ENCODE peak calls at places on chromosome 12, in five cellular contexts. U, I, Y, G and M are unnamed samples.

GRCh38 chr12:79016181-79016580 is 151.6 kb downstream of the SYT1 start:
- DNase-seq in U (no peak), I (no peak), Y (no peak), G (peak; percentile 97), M (no peak)

GRCh38 chr12:128783129-128783574 is 40.6 kb downstream of the SLC15A4 start:
- DNase-seq in U (no peak), I (peak; percentile 20), Y (peak; percentile 30), G (no peak), M (peak; percentile 8)

GRCh38 chr12:106685381-106685780 is 89.1 kb upstream of the RIC8B start:
- DNase-seq in U (no peak), I (no peak), Y (no peak), G (no peak), M (no peak)

GRCh38 chr12:18224745-18225144 is 36.6 kb upstream of the PIK3C2G start:
- DNase-seq in U (no peak), I (peak; percentile 47), Y (no peak), G (peak; percentile 55), M (no peak)

GRCh38 chr12:88756153-88756552 is 175.9 kb upstream of the KITLG start:
- DNase-seq in U (no peak), I (peak; percentile 40), Y (no peak), G (no peak), M (no peak)

GRCh38 chr12:1213205-1213604 is 222.2 kb downstream of the ERC1 start:
- DNase-seq in U (no peak), I (no peak), Y (no peak), G (no peak), M (peak; percentile 31)

GRCh38 chr12:31474751-31475150 is 116.2 kb downstream of the DENND5B start:
- DNase-seq in U (no peak), I (no peak), Y (no peak), G (peak; percentile 20), M (no peak)

GRCh38 chr12:92715625-92716024 is 12.8 kb downstream of the PLEKHG7 start:
- DNase-seq in U (no peak), I (no peak), Y (no peak), G (no peak), M (no peak)

GRCh38 chr12:119406811-119407210 is 72.3 kb downstream of the CCDC60 start:
- DNase-seq in U (no peak), I (no peak), Y (no peak), G (no peak), M (no peak)

GRCh38 chr12:50043854-50044253 is 13.5 kb upstream of the ASIC1 start:
- DNase-seq in U (no peak), I (no peak), Y (no peak), G (no peak), M (no peak)

GRCh38 chr12:132311201-132311915 is 18.0 kb downstream of the GALNT9 start:
- DNase-seq in U (no peak), I (no peak), Y (no peak), G (no peak), M (no peak)

GRCh38 chr12:95721320-95721719 is 69.2 kb downstream of the NTN4 start:
- DNase-seq in U (no peak), I (no peak), Y (no peak), G (no peak), M (no peak)

GRCh38 chr12:104348994-104349494 is 45.5 kb downstream of the EID3 start:
- DNase-seq in U (no peak), I (no peak), Y (no peak), G (no peak), M (no peak)

GRCh38 chr12:124228050-124228711 is 66.7 kb upstream of the RFLNA start:
- DNase-seq in U (no peak), I (no peak), Y (no peak), G (no peak), M (no peak)